ENCODE peak calls at places on chromosomes 1 and 21, in seven cellular contexts. B is tibial artery, F is uterus, M is H9, V is esophagus squamous epithelium, L is left ventricle myocardium inferior, E is breast epithelium. U is an unnamed sample.

GRCh38 chr1:214303538-214303937 is 22.6 kb downstream of the SMYD2 start:
- DNase-seq in B (no peak), F (no peak), M (no peak), V (no peak), L (no peak), E (no peak), U (no peak)

GRCh38 chr1:75668813-75669212 is 55.7 kb upstream of the ACADM start:
- DNase-seq in B (no peak), F (no peak), M (no peak), V (no peak), L (no peak), E (no peak), U (no peak)

GRCh38 chr1:89739013-89739843 is 81.6 kb upstream of the LRRC8D start:
- DNase-seq in B (no peak), F (no peak), M (no peak), V (no peak), L (no peak), E (peak; percentile 43), U (no peak)

GRCh38 chr1:88519156-88519555 is 164.9 kb upstream of the PKN2 start:
- DNase-seq in B (no peak), F (no peak), M (no peak), V (no peak), L (no peak), E (no peak), U (no peak)

GRCh38 chr21:44012474-44013379 is 618 bp downstream of the TRAPPC10 start:
- DNase-seq in B (peak; percentile 36), F (peak; percentile 41), M (peak; percentile 86), V (no peak), L (peak; percentile 69), E (peak; percentile 31), U (peak; percentile 77)

GRCh38 chr1:238223067-238223640 is 332.4 kb upstream of the ZP4 start:
- DNase-seq in B (no peak), F (no peak), M (no peak), V (no peak), L (no peak), E (no peak), U (no peak)

GRCh38 chr1:193355179-193355578 is 168.8 kb upstream of the B3GALT2 start:
- DNase-seq in B (no peak), F (no peak), M (no peak), V (no peak), L (no peak), E (no peak), U (no peak)

GRCh38 chr1:215399787-215400186 is 167.3 kb upstream of the KCTD3 start:
- DNase-seq in B (no peak), F (no peak), M (no peak), V (no peak), L (no peak), E (no peak), U (no peak)

GRCh38 chr1:160400646-160401486 is 502 bp downstream of the VANGL2 start:
- DNase-seq in B (no peak), F (no peak), M (peak; percentile 45), V (no peak), L (no peak), E (no peak), U (no peak)

GRCh38 chr1:155081472-155082300 is 3.0 kb downstream of the EFNA3 start:
- DNase-seq in B (no peak), F (no peak), M (no peak), V (no peak), L (no peak), E (no peak), U (no peak)

GRCh38 chr1:235160395-235160964 is 570 bp downstream of the RBM34 start:
- DNase-seq in B (no peak), F (no peak), M (no peak), V (no peak), L (no peak), E (no peak), U (no peak)

GRCh38 chr1:150420560-150421265 is 56.8 kb downstream of the RPRD2 start:
- DNase-seq in B (no peak), F (no peak), M (no peak), V (no peak), L (no peak), E (no peak), U (no peak)

GRCh38 chr1:25095635-25096200 is 136.6 kb downstream of the SYF2 start:
- DNase-seq in B (no peak), F (no peak), M (no peak), V (no peak), L (no peak), E (no peak), U (no peak)

GRCh38 chr1:186636786-186637185 is 43.4 kb downstream of the PTGS2 start:
- DNase-seq in B (no peak), F (no peak), M (no peak), V (no peak), L (no peak), E (no peak), U (no peak)

GRCh38 chr1:30313584-30313983 is 409.8 kb downstream of the MATN1 start:
- DNase-seq in B (no peak), F (no peak), M (no peak), V (no peak), L (no peak), E (no peak), U (peak; percentile 9)

GRCh38 chr21:42512346-42513034 is 1.2 kb upstream of the SLC37A1 start:
- DNase-seq in B (no peak), F (no peak), M (no peak), V (no peak), L (no peak), E (no peak), U (no peak)

GRCh38 chr1:108708726-108709660 is 3.7 kb upstream of the FNDC7 start:
- DNase-seq in B (no peak), F (no peak), M (peak; percentile 75), V (no peak), L (no peak), E (no peak), U (no peak)

GRCh38 chr1:52919720-52920199 is 1.8 kb downstream of the ECHDC2 start:
- DNase-seq in B (no peak), F (no peak), M (no peak), V (no peak), L (no peak), E (no peak), U (no peak)

GRCh38 chr1:26408604-26409003 is 2.0 kb upstream of the LIN28A start:
- DNase-seq in B (peak; percentile 70), F (peak; percentile 54), M (peak; percentile 89), V (no peak), L (peak; percentile 61), E (peak; percentile 45), U (peak; percentile 87)

GRCh38 chr21:33308586-33309490 is 15.9 kb upstream of the IFNAR1 start:
- DNase-seq in B (no peak), F (no peak), M (no peak), V (no peak), L (no peak), E (no peak), U (no peak)

GRCh38 chr1:204637985-204638356 is 47.6 kb downstream of the LRRN2 start:
- DNase-seq in B (no peak), F (peak; percentile 58), M (no peak), V (no peak), L (no peak), E (peak; percentile 33), U (no peak)

GRCh38 chr1:145729196-145729595 is 9.9 kb downstream of the CD160 start:
- DNase-seq in B (no peak), F (no peak), M (no peak), V (no peak), L (no peak), E (no peak), U (no peak)

GRCh38 chr1:58574816-58575215 is 2.2 kb downstream of the TACSTD2 start:
- DNase-seq in B (no peak), F (no peak), M (no peak), V (no peak), L (no peak), E (no peak), U (no peak)

GRCh38 chr1:58575831-58576726 is 973 bp downstream of the TACSTD2 start:
- DNase-seq in B (no peak), F (no peak), M (no peak), V (no peak), L (no peak), E (peak; percentile 45), U (peak; percentile 28)

GRCh38 chr1:58580186-58580585 is 3.1 kb upstream of the TACSTD2 start:
- DNase-seq in B (no peak), F (no peak), M (no peak), V (no peak), L (no peak), E (no peak), U (no peak)

GRCh38 chr1:58576727-58577675 is at the start of gene TACSTD2:
- DNase-seq in B (peak; percentile 25), F (no peak), M (peak; percentile 83), V (no peak), L (peak; percentile 18), E (peak; percentile 95), U (peak; percentile 16)

GRCh38 chr1:58577676-58578073 is 623 bp upstream of the TACSTD2 start:
- DNase-seq in B (no peak), F (no peak), M (no peak), V (no peak), L (no peak), E (no peak), U (no peak)
- H3K27ac ChIP-seq in B (peak overlapping the region; percentile 63), F (no peak overlapping the region), M (no peak overlapping the region), V (peak overlapping the region; percentile 99), L (no peak overlapping the region), E (peak overlapping the region; percentile 98), U (no peak overlapping the region)

GRCh38 chr1:40792036-40792435 is 8.4 kb downstream of the KCNQ4 start:
- DNase-seq in B (no peak), F (no peak), M (no peak), V (no peak), L (no peak), E (no peak), U (no peak)
- TF ChIP-seq CTCF in B (no peak), F (no peak), M (no peak), V (no peak), L (no peak), E (no peak), U (no peak)

GRCh38 chr1:151828931-151829330 is 2.7 kb downstream of the RORC start:
- DNase-seq in B (no peak), F (no peak), M (peak; percentile 83), V (no peak), L (no peak), E (peak; percentile 86), U (peak; percentile 93)
- H3K4me1 ChIP-seq in B (peaks cover 14% of the 10 kb centered on the region), F (no peaks in the 10 kb centered on the region), M (peaks cover 16% of the 10 kb centered on the region), V (peaks cover 16% of the 10 kb centered on the region), L (peaks cover 52% of the 10 kb centered on the region), E (peaks cover 25% of the 10 kb centered on the region), U (peaks cover 47% of the 10 kb centered on the region)

GRCh38 chr1:203631946-203632345 is 5.3 kb downstream of the ATP2B4 start:
- DNase-seq in B (no peak), F (no peak), M (no peak), V (no peak), L (no peak), E (no peak), U (no peak)
- H3K27ac ChIP-seq in B (peak overlapping the region; percentile 85), F (peak overlapping the region; percentile 98), M (no peak overlapping the region), V (no peak overlapping the region), L (peak overlapping the region; percentile 96), E (no peak overlapping the region), U (peak overlapping the region; percentile 89)

U was measured in testis.